ENCODE peak calls at places on chromosomes 2 and 18, in ten cellular contexts. One of them, this sample, is unnamed.

GRCh38 chr18:24734058-24734457 is 273.6 kb downstream of the HRH4 start:
- DNase-seq in fibroblast of lung: peak
- DNase-seq in kidney epithelial cell: no peak
- DNase-seq in brain microvascular endothelial cell: no peak
- DNase-seq in IMR-90: no peak
- DNase-seq in lower lobe of right lung: no peak
- DNase-seq in adrenal gland: no peak
- DNase-seq in uterus: peak
- DNase-seq in right lobe of liver: no peak
- DNase-seq in astrocyte of the spinal cord: no peak
- DNase-seq in this sample: peak

GRCh38 chr18:75023473-75023872 is 185.5 kb downstream of the PTGR3 start:
- DNase-seq in fibroblast of lung: no peak
- DNase-seq in kidney epithelial cell: no peak
- DNase-seq in brain microvascular endothelial cell: no peak
- DNase-seq in IMR-90: no peak
- DNase-seq in lower lobe of right lung: no peak
- DNase-seq in adrenal gland: no peak
- DNase-seq in uterus: no peak
- DNase-seq in right lobe of liver: no peak
- DNase-seq in astrocyte of the spinal cord: no peak
- DNase-seq in this sample: no peak

GRCh38 chr2:237590272-237591020 is at the start of gene RAB17:
- DNase-seq in fibroblast of lung: peak
- DNase-seq in kidney epithelial cell: no peak
- DNase-seq in brain microvascular endothelial cell: no peak
- DNase-seq in IMR-90: peak
- DNase-seq in lower lobe of right lung: peak
- DNase-seq in adrenal gland: no peak
- DNase-seq in uterus: no peak
- DNase-seq in right lobe of liver: peak
- DNase-seq in astrocyte of the spinal cord: peak
- DNase-seq in this sample: peak

GRCh38 chr2:127985026-127985734 is 42.7 kb downstream of the SAP130 start:
- DNase-seq in fibroblast of lung: no peak
- DNase-seq in kidney epithelial cell: no peak
- DNase-seq in brain microvascular endothelial cell: no peak
- DNase-seq in IMR-90: peak
- DNase-seq in lower lobe of right lung: no peak
- DNase-seq in adrenal gland: no peak
- DNase-seq in uterus: no peak
- DNase-seq in right lobe of liver: no peak
- DNase-seq in astrocyte of the spinal cord: no peak
- DNase-seq in this sample: no peak

GRCh38 chr2:64063924-64064331 is 44.7 kb upstream of the VPS54 start:
- DNase-seq in fibroblast of lung: peak
- DNase-seq in kidney epithelial cell: no peak
- DNase-seq in brain microvascular endothelial cell: peak
- DNase-seq in IMR-90: peak
- DNase-seq in lower lobe of right lung: no peak
- DNase-seq in adrenal gland: no peak
- DNase-seq in uterus: no peak
- DNase-seq in right lobe of liver: no peak
- DNase-seq in astrocyte of the spinal cord: peak
- DNase-seq in this sample: no peak

GRCh38 chr2:20050712-20051517 is 513 bp downstream of the LAPTM4A start:
- DNase-seq in fibroblast of lung: peak
- DNase-seq in kidney epithelial cell: no peak
- DNase-seq in brain microvascular endothelial cell: no peak
- DNase-seq in IMR-90: peak
- DNase-seq in lower lobe of right lung: peak
- DNase-seq in adrenal gland: peak
- DNase-seq in uterus: peak
- DNase-seq in right lobe of liver: peak
- DNase-seq in astrocyte of the spinal cord: peak
- DNase-seq in this sample: no peak

GRCh38 chr18:3060667-3061580 is 48.0 kb upstream of the LPIN2 start:
- DNase-seq in fibroblast of lung: no peak
- DNase-seq in kidney epithelial cell: no peak
- DNase-seq in brain microvascular endothelial cell: no peak
- DNase-seq in IMR-90: no peak
- DNase-seq in lower lobe of right lung: no peak
- DNase-seq in adrenal gland: peak
- DNase-seq in uterus: no peak
- DNase-seq in right lobe of liver: no peak
- DNase-seq in astrocyte of the spinal cord: no peak
- DNase-seq in this sample: no peak

GRCh38 chr2:99488999-99489757 is 639 bp downstream of the REV1 start:
- DNase-seq in fibroblast of lung: peak
- DNase-seq in kidney epithelial cell: no peak
- DNase-seq in brain microvascular endothelial cell: peak
- DNase-seq in IMR-90: peak
- DNase-seq in lower lobe of right lung: peak
- DNase-seq in adrenal gland: peak
- DNase-seq in uterus: peak
- DNase-seq in right lobe of liver: peak
- DNase-seq in astrocyte of the spinal cord: peak
- DNase-seq in this sample: no peak

GRCh38 chr18:11136241-11136640 is 13.1 kb downstream of the PIEZO2 start:
- DNase-seq in fibroblast of lung: peak
- DNase-seq in kidney epithelial cell: no peak
- DNase-seq in brain microvascular endothelial cell: peak
- DNase-seq in IMR-90: peak
- DNase-seq in lower lobe of right lung: no peak
- DNase-seq in adrenal gland: no peak
- DNase-seq in uterus: no peak
- DNase-seq in right lobe of liver: no peak
- DNase-seq in astrocyte of the spinal cord: no peak
- DNase-seq in this sample: no peak

GRCh38 chr2:155975734-155976133 is 356.8 kb downstream of the NR4A2 start:
- DNase-seq in fibroblast of lung: no peak
- DNase-seq in kidney epithelial cell: no peak
- DNase-seq in brain microvascular endothelial cell: no peak
- DNase-seq in IMR-90: no peak
- DNase-seq in lower lobe of right lung: no peak
- DNase-seq in adrenal gland: no peak
- DNase-seq in uterus: no peak
- DNase-seq in right lobe of liver: no peak
- DNase-seq in astrocyte of the spinal cord: peak
- DNase-seq in this sample: no peak

GRCh38 chr2:206875701-206876100 is 63.6 kb upstream of the CPO start:
- DNase-seq in fibroblast of lung: no peak
- DNase-seq in kidney epithelial cell: no peak
- DNase-seq in brain microvascular endothelial cell: no peak
- DNase-seq in IMR-90: no peak
- DNase-seq in lower lobe of right lung: no peak
- DNase-seq in adrenal gland: no peak
- DNase-seq in uterus: no peak
- DNase-seq in right lobe of liver: no peak
- DNase-seq in astrocyte of the spinal cord: no peak
- DNase-seq in this sample: no peak

GRCh38 chr2:15521782-15522181 is 39.4 kb downstream of the NBAS start:
- DNase-seq in fibroblast of lung: peak
- DNase-seq in kidney epithelial cell: no peak
- DNase-seq in brain microvascular endothelial cell: peak
- DNase-seq in IMR-90: peak
- DNase-seq in lower lobe of right lung: no peak
- DNase-seq in adrenal gland: no peak
- DNase-seq in uterus: no peak
- DNase-seq in right lobe of liver: no peak
- DNase-seq in astrocyte of the spinal cord: peak
- DNase-seq in this sample: no peak

GRCh38 chr18:45103319-45104070 is 422.8 kb downstream of the SETBP1 start:
- DNase-seq in fibroblast of lung: no peak
- DNase-seq in kidney epithelial cell: no peak
- DNase-seq in brain microvascular endothelial cell: no peak
- DNase-seq in IMR-90: no peak
- DNase-seq in lower lobe of right lung: no peak
- DNase-seq in adrenal gland: no peak
- DNase-seq in uterus: no peak
- DNase-seq in right lobe of liver: no peak
- DNase-seq in astrocyte of the spinal cord: no peak
- DNase-seq in this sample: no peak

GRCh38 chr18:77395941-77396340 is 146.3 kb downstream of the GALR1 start:
- DNase-seq in fibroblast of lung: no peak
- DNase-seq in kidney epithelial cell: no peak
- DNase-seq in brain microvascular endothelial cell: no peak
- DNase-seq in IMR-90: no peak
- DNase-seq in lower lobe of right lung: no peak
- DNase-seq in adrenal gland: no peak
- DNase-seq in uterus: no peak
- DNase-seq in right lobe of liver: no peak
- DNase-seq in astrocyte of the spinal cord: no peak
- DNase-seq in this sample: no peak

GRCh38 chr2:160562730-160563129 is 69.1 kb upstream of the RBMS1 start:
- DNase-seq in fibroblast of lung: no peak
- DNase-seq in kidney epithelial cell: no peak
- DNase-seq in brain microvascular endothelial cell: no peak
- DNase-seq in IMR-90: no peak
- DNase-seq in lower lobe of right lung: no peak
- DNase-seq in adrenal gland: no peak
- DNase-seq in uterus: no peak
- DNase-seq in right lobe of liver: no peak
- DNase-seq in astrocyte of the spinal cord: no peak
- DNase-seq in this sample: no peak
- H3K4me3 ChIP-seq in fibroblast of lung: no peak
- H3K4me3 ChIP-seq in kidney epithelial cell: no peak
- H3K4me3 ChIP-seq in brain microvascular endothelial cell: no peak
- H3K4me3 ChIP-seq in IMR-90: no peak
- H3K4me3 ChIP-seq in lower lobe of right lung: no peak
- H3K4me3 ChIP-seq in adrenal gland: no peak
- H3K4me3 ChIP-seq in uterus: no peak
- H3K4me3 ChIP-seq in right lobe of liver: no peak
- H3K4me3 ChIP-seq in astrocyte of the spinal cord: no peak
- H3K4me3 ChIP-seq in this sample: no peak

DNA sequence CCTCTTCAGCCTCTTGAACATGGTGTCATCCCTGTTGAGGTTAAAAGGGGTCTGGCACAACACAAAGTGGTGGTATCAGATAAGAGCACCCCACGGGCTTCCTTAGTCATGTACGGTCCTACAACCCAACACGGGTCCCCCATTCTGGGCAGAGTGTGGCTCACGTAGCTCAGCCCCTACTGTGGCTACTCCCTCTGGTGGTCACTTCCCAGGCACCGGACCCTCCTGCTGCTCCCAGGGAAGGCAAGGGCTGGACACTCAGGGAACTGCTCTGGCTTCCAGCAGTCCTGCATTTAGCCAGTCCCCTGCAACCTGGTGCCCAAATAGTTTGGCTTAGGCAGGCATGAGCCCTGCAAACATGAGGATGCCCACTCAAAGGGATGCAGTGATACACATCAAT is 58.6 kb downstream of the GALNT14 start:
- DNase-seq in fibroblast of lung: no peak
- DNase-seq in kidney epithelial cell: no peak
- DNase-seq in brain microvascular endothelial cell: no peak
- DNase-seq in IMR-90: no peak
- DNase-seq in lower lobe of right lung: no peak
- DNase-seq in adrenal gland: no peak
- DNase-seq in uterus: no peak
- DNase-seq in right lobe of liver: no peak
- DNase-seq in astrocyte of the spinal cord: no peak
- DNase-seq in this sample: no peak
- TF ChIP-seq CTCF in fibroblast of lung: no peak
- TF ChIP-seq CTCF in kidney epithelial cell: peak
- TF ChIP-seq CTCF in brain microvascular endothelial cell: peak
- TF ChIP-seq CTCF in IMR-90: no peak
- TF ChIP-seq CTCF in lower lobe of right lung: no peak
- TF ChIP-seq CTCF in adrenal gland: no peak
- TF ChIP-seq CTCF in uterus: no peak
- TF ChIP-seq CTCF in right lobe of liver: no peak
- TF ChIP-seq CTCF in astrocyte of the spinal cord: peak
- TF ChIP-seq CTCF in this sample: peak

DNA sequence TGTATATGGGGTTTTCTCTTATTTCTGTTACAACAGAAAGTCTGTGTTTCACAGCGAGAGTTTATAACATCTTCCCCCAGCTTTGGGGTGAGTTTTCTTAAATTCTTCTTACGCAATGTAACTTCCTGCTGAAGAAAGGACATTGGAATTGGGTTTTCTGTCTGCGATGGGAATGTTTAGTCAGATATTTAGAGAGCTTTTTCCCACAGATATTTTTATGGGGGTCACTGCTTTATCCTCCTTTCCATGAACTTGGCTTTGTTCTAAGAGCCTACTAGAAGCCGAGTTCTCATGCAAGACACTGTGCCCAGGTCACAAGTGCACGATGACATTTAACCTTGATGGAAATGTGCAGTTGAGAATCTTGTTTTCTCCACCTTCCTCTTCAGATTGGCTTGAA is 22.1 kb downstream of the B3GNT2 start:
- DNase-seq in fibroblast of lung: peak
- DNase-seq in kidney epithelial cell: no peak
- DNase-seq in brain microvascular endothelial cell: peak
- DNase-seq in IMR-90: peak
- DNase-seq in lower lobe of right lung: no peak
- DNase-seq in adrenal gland: no peak
- DNase-seq in uterus: no peak
- DNase-seq in right lobe of liver: no peak
- DNase-seq in astrocyte of the spinal cord: peak
- DNase-seq in this sample: no peak
- H3K4me3 ChIP-seq in fibroblast of lung: no peak
- H3K4me3 ChIP-seq in kidney epithelial cell: no peak
- H3K4me3 ChIP-seq in brain microvascular endothelial cell: no peak
- H3K4me3 ChIP-seq in IMR-90: no peak
- H3K4me3 ChIP-seq in lower lobe of right lung: no peak
- H3K4me3 ChIP-seq in adrenal gland: no peak
- H3K4me3 ChIP-seq in uterus: no peak
- H3K4me3 ChIP-seq in right lobe of liver: no peak
- H3K4me3 ChIP-seq in astrocyte of the spinal cord: no peak
- H3K4me3 ChIP-seq in this sample: no peak

DNA sequence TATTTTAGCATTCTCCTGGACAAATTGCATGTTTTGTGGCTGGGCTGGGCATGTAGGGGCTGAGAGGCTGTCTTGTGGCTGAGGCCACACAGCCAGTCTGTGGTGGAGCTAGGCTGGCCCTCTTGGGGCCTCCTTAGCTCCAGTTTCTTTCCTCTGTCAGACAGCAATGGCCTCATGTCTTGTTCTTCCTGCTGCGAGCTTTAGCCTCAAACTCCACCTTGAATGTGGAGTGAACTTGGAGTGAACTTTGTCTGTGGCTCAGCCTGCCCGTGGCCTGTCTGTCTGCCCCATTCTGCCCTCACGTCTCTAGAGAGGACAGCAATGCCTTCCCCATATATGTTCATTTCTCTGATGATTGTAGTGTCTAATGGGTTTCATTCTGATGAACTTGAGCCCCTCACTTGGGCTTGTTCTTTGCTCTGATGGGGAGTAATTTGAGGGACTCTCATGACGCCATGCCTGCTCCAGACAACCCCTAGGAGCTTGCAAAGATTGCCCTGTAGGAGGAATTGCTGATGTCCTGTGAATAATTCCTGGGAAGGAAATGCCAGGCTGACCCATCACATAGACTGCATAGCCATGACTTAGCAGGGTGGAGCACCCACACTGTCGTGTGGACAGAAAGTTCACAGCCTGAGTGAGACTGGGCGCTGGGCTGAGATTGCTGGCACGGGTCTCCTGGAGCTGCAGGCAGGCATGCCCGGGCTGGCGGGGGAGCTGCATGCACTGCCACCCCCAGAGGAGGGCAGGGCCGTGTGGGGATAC is 42.6 kb downstream of the ASAP2 start:
- DNase-seq in fibroblast of lung: peak
- DNase-seq in kidney epithelial cell: no peak
- DNase-seq in brain microvascular endothelial cell: peak
- DNase-seq in IMR-90: peak
- DNase-seq in lower lobe of right lung: no peak
- DNase-seq in adrenal gland: peak
- DNase-seq in uterus: no peak
- DNase-seq in right lobe of liver: no peak
- DNase-seq in astrocyte of the spinal cord: peak
- DNase-seq in this sample: no peak
- TF ChIP-seq CTCF in fibroblast of lung: no peak
- TF ChIP-seq CTCF in kidney epithelial cell: no peak
- TF ChIP-seq CTCF in brain microvascular endothelial cell: no peak
- TF ChIP-seq CTCF in IMR-90: no peak
- TF ChIP-seq CTCF in lower lobe of right lung: no peak
- TF ChIP-seq CTCF in adrenal gland: no peak
- TF ChIP-seq CTCF in uterus: no peak
- TF ChIP-seq CTCF in right lobe of liver: no peak
- TF ChIP-seq CTCF in astrocyte of the spinal cord: no peak
- TF ChIP-seq CTCF in this sample: no peak